ENCODE peak calls at places on chromosomes 2 and 18, in seven cellular contexts. N, X, Y, J, T, I and U are unnamed samples.

GRCh38 chr2:215031330-215031729 is 107.1 kb downstream of the ABCA12 start:
- DNase-seq in N (no peak), X (no peak), Y (peak; percentile 27), J (no peak), T (no peak), I (no peak), U (no peak)

GRCh38 chr2:149329470-149330126 is 789 bp upstream of the LYPD6 start:
- DNase-seq in N (peak; percentile 4), X (peak; percentile 26), Y (peak; percentile 83), J (peak; percentile 90), T (peak; percentile 84), I (no peak), U (peak; percentile 13)

GRCh38 chr2:220277445-220277960 is 650.1 kb downstream of the SLC4A3 start:
- DNase-seq in N (peak; percentile 83), X (peak; percentile 56), Y (no peak), J (peak; percentile 55), T (peak; percentile 86), I (peak; percentile 20), U (peak; percentile 83)

GRCh38 chr2:156704612-156705011 is 268.4 kb downstream of the GPD2 start:
- DNase-seq in N (no peak), X (no peak), Y (no peak), J (no peak), T (no peak), I (no peak), U (no peak)

GRCh38 chr2:217920879-217921603 is 81.8 kb downstream of the TNS1 start:
- DNase-seq in N (no peak), X (no peak), Y (peak; percentile 86), J (no peak), T (peak; percentile 89), I (no peak), U (no peak)

GRCh38 chr18:74897971-74898657 is 300.4 kb downstream of the ZNF407 start:
- DNase-seq in N (peak; percentile 17), X (no peak), Y (no peak), J (peak; percentile 57), T (no peak), I (no peak), U (peak; percentile 31)

GRCh38 chr18:36187826-36188721 is 777 bp downstream of the MOCOS start:
- DNase-seq in N (no peak), X (no peak), Y (no peak), J (peak; percentile 59), T (peak; percentile 55), I (peak; percentile 31), U (peak; percentile 34)

GRCh38 chr2:198697218-198697617 is 760.5 kb downstream of the SATB2 start:
- DNase-seq in N (no peak), X (no peak), Y (no peak), J (no peak), T (no peak), I (no peak), U (no peak)

GRCh38 chr2:144996225-144996795 is 476.4 kb upstream of the ZEB2 start:
- DNase-seq in N (peak; percentile 85), X (no peak), Y (no peak), J (no peak), T (peak; percentile 7), I (no peak), U (peak; percentile 59)

GRCh38 chr2:160053946-160054345 is 8.5 kb downstream of the PLA2R1 start:
- DNase-seq in N (no peak), X (no peak), Y (no peak), J (no peak), T (no peak), I (no peak), U (no peak)